ENCODE peak calls at places on chromosomes 2 and 18, in seven cellular contexts. A is body of pancreas; J is astrocyte of the spinal cord; M is effector memory CD4-positive, alpha-beta T cell; Q is cardiac muscle cell; C is uterus; P is CD8-positive, alpha-beta memory T cell. T is an unnamed sample.

GRCh38 chr18:49247786-49248185 is 212.7 kb downstream of the DYM start:
- DNase-seq in A (no peak), Q (peak), M (no peak), J (peak), P (no peak), C (no peak), T (peak)

GRCh38 chr2:11236335-11236734 is 81.1 kb downstream of the SLC66A3 start:
- DNase-seq in P (no peak), C (no peak), M (no peak), J (no peak), Q (peak), A (no peak), T (peak)

GRCh38 chr2:2399390-2399789 is 68.3 kb upstream of the MYT1L start:
- DNase-seq in Q (no peak), A (no peak), P (no peak), M (no peak), J (no peak), C (no peak), T (no peak)

GRCh38 chr18:28984731-28985130 is 807.8 kb upstream of the CDH2 start:
- DNase-seq in J (peak), M (no peak), A (no peak), Q (peak), P (no peak), C (no peak), T (peak)

GRCh38 chr2:56184500-56184996 is 758 bp downstream of the CCDC85A start:
- DNase-seq in J (no peak), A (peak), P (no peak), C (no peak), M (no peak), Q (peak), T (peak)

GRCh38 chr2:72028996-72029395 is 118.7 kb downstream of the CYP26B1 start:
- DNase-seq in C (no peak), J (no peak), A (no peak), M (no peak), Q (no peak), P (no peak), T (no peak)

GRCh38 chr2:121360566-121361300 is 75.7 kb upstream of the TFCP2L1 start:
- DNase-seq in Q (peak), A (peak), C (no peak), J (peak), P (no peak), M (no peak), T (peak)

GRCh38 chr18:45724591-45724990 is 610 bp downstream of the SLC14A1 start:
- DNase-seq in J (no peak), A (no peak), Q (no peak), P (no peak), C (no peak), M (no peak), T (no peak)

GRCh38 chr2:55403177-55403998 is 16.3 kb downstream of the CCDC88A start:
- DNase-seq in P (no peak), A (no peak), Q (peak), C (no peak), J (no peak), M (no peak), T (no peak)

GRCh38 chr2:163182764-163183354 is 344.3 kb upstream of the KCNH7 start:
- DNase-seq in Q (peak), J (peak), C (no peak), M (no peak), P (no peak), A (no peak), T (peak)

GRCh38 chr2:178403671-178404379 is 47.1 kb downstream of the PRKRA start:
- DNase-seq in P (no peak), M (no peak), Q (no peak), J (no peak), C (no peak), A (no peak), T (no peak)

GRCh38 chr2:73091164-73091563 is 19.7 kb upstream of the SFXN5 start:
- DNase-seq in C (no peak), P (no peak), M (no peak), A (no peak), Q (no peak), J (peak), T (no peak)

GRCh38 chr2:63861220-63861822 is 19.6 kb downstream of the UGP2 start:
- DNase-seq in Q (peak), C (peak), J (peak), M (peak), P (peak), A (peak), T (peak)

GRCh38 chr2:37654932-37655331 is 16.5 kb downstream of the CDC42EP3 start:
- DNase-seq in Q (peak), M (no peak), P (no peak), J (no peak), C (no peak), A (no peak), T (peak)

GRCh38 chr2:165678882-165679281 is 115.2 kb downstream of the GALNT3 start:
- DNase-seq in J (no peak), M (no peak), P (no peak), Q (no peak), A (no peak), C (no peak), T (no peak)

GRCh38 chr2:5250482-5250881 is 441.7 kb upstream of the SOX11 start:
- DNase-seq in P (no peak), J (peak), C (no peak), Q (no peak), M (no peak), A (no peak), T (no peak)

GRCh38 chr2:193783681-193784080 is 1588.9 kb upstream of the TMEFF2 start:
- DNase-seq in M (no peak), A (no peak), P (no peak), J (peak), C (no peak), Q (peak), T (peak)

GRCh38 chr2:217790195-217790594 is 212.6 kb downstream of the TNS1 start:
- DNase-seq in C (peak), A (no peak), Q (no peak), M (no peak), P (no peak), J (peak), T (no peak)

GRCh38 chr2:239319261-239319661 is 81.6 kb downstream of the HDAC4 start:
- DNase-seq in A (peak), Q (no peak), C (peak), P (peak), M (no peak), J (peak), T (peak)

GRCh38 chr2:120765031-120765910 is 29.6 kb downstream of the GLI2 start:
- DNase-seq in J (peak), M (no peak), P (peak), A (no peak), C (peak), Q (peak), T (peak)

GRCh38 chr2:183665403-183665802 is 541.2 kb downstream of the NUP35 start:
- DNase-seq in Q (no peak), J (no peak), A (no peak), C (no peak), P (no peak), M (no peak), T (no peak)

GRCh38 chr2:3189961-3190360 is 187.7 kb downstream of the EIPR1 start:
- DNase-seq in P (no peak), Q (no peak), M (no peak), A (no peak), J (no peak), C (no peak), T (no peak)

GRCh38 chr2:216807861-216808272 is 52.0 kb downstream of the TNP1 start:
- DNase-seq in Q (peak), C (no peak), J (peak), M (no peak), A (no peak), P (no peak), T (peak)

GRCh38 chr2:180962727-180963312 is 17.6 kb upstream of the UBE2E3 start:
- DNase-seq in P (no peak), Q (no peak), M (no peak), C (no peak), J (no peak), A (no peak), T (no peak)

GRCh38 chr2:201246280-201246679 is 14.1 kb upstream of the CASP8 start:
- DNase-seq in C (no peak), P (no peak), M (no peak), Q (no peak), A (no peak), J (no peak), T (no peak)

GRCh38 chr2:9821805-9822445 is 21.3 kb upstream of the TAF1B start:
- DNase-seq in A (no peak), Q (no peak), C (no peak), P (no peak), J (no peak), M (no peak), T (no peak)

DNA sequence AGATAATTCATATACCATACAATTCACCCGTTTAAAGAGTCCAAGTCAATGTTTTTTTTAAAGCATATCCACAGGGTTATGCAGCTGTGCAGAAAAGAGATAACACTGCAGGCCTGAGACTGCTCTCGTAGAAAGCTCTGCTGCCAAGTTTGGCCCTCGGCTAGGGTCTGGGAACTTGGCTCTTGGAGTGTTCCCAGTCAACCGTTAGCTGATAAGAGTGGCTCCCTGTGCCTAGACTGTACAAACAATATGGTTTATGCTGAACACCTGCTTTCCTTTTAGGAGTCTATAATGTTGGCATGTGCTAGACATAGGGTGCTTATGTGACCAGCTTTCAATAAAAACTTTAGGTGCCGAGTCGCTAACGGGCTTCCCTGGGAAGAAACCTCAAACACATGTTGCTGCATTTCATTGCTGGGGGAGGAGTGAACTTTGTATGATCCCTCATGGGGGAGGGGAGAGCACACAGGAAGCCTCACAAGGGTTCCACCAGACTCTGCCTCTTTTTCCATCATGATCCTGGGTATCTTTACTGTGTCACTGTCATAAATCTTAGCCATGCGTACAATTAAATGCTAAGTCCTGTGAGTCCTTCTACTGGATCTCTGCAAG is 34.7 kb downstream of the RFX8 start:
- DNase-seq in A (peak), P (no peak), M (no peak), C (no peak), Q (peak), J (peak), T (peak)
- H3K4me3 ChIP-seq in A (no peak), P (no peak), M (no peak), C (no peak), Q (no peak), J (no peak), T (no peak)

GRCh38 chr18:79788096-79789085 is 9.3 kb upstream of the KCNG2 start:
- DNase-seq in J (no peak), A (no peak), C (no peak), Q (peak), P (peak), M (no peak), T (peak)
- H3K4me3 ChIP-seq in J (no peak), A (no peak), C (no peak), Q (peak), P (no peak), M (no peak), T (no peak)

DNA sequence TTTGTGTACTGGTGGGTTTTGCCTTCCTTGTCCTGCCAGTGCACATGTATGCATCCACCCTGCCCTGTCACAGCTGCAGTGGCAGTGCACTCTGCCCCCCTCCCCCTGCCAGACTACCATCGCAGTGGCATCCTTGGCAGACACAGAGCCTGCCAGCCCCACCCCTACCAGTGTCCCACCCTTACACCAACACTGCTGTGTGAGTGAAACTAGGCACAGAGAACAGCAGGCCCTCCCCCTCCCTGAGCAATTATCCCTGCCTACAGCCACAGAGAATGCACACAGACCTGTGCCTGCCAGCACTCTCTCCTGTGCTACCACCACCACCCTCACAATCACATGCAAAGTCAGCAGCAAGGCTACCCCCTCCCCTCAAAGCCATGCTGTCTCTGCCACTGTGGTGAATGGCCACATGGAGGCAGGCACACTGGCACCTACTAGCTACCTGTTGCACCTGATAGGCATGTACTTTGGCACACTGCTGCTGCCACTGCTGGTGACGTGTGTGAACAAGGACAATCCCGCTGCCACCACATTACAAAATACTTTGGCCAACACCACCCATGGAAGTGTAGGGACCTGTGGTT is 239.8 kb downstream of the CALCRL start:
- DNase-seq in A (no peak), C (no peak), M (no peak), Q (no peak), P (no peak), J (no peak), T (no peak)
- H3K4me3 ChIP-seq in A (no peak), C (no peak), M (no peak), Q (no peak), P (no peak), J (no peak), T (no peak)

GRCh38 chr18:34528177-34528576 is 181.9 kb upstream of the DTNA start:
- DNase-seq in C (no peak), J (no peak), Q (no peak), P (no peak), M (no peak), A (no peak), T (no peak)

GRCh38 chr18:34531110-34531509 is 179.0 kb upstream of the DTNA start:
- DNase-seq in A (no peak), Q (no peak), J (no peak), M (no peak), P (no peak), C (no peak), T (no peak)

GRCh38 chr18:34529358-34530335 is 180.5 kb upstream of the DTNA start:
- DNase-seq in P (no peak), J (no peak), C (no peak), M (no peak), A (no peak), Q (no peak), T (no peak)
- H3K4me3 ChIP-seq in P (no peak), J (no peak), C (no peak), M (no peak), A (no peak), Q (no peak), T (no peak)

T was measured in cardiac fibroblast.